ENCODE peak calls at places on chromosome 4, in eight cellular contexts. K, U, W, R, Q, L, G and Y are unnamed samples.

GRCh38 chr4:127698789-127699200 is 31.4 kb upstream of the SLC25A31 start:
- DNase-seq in W (no peak), L (no peak), Q (no peak), G (peak; percentile 92), R (no peak), U (no peak), K (no peak), Y (no peak)

GRCh38 chr4:94813221-94813620 is 55.5 kb downstream of the BMPR1B start:
- DNase-seq in U (no peak), R (no peak), G (no peak), K (no peak), L (no peak), W (no peak), Q (no peak), Y (no peak)

GRCh38 chr4:3414421-3415279 is 27.1 kb upstream of the HGFAC start:
- DNase-seq in W (no peak), U (no peak), G (no peak), Q (no peak), R (no peak), K (no peak), L (no peak), Y (no peak)

GRCh38 chr4:37745946-37746345 is 59.8 kb upstream of the RELL1 start:
- DNase-seq in Q (no peak), L (no peak), U (no peak), K (no peak), R (no peak), W (no peak), G (no peak), Y (no peak)

GRCh38 chr4:186684889-186685309 is 38.8 kb downstream of the FAT1 start:
- DNase-seq in U (no peak), L (no peak), R (no peak), K (peak; percentile 61), W (no peak), Q (no peak), G (no peak), Y (no peak)

GRCh38 chr4:173469622-173470021 is 60.4 kb downstream of the HAND2 start:
- DNase-seq in R (no peak), Q (no peak), K (no peak), L (no peak), U (no peak), G (no peak), W (no peak), Y (no peak)

GRCh38 chr4:176988226-176988625 is 195.5 kb upstream of the VEGFC start:
- DNase-seq in Q (no peak), G (peak; percentile 93), L (peak; percentile 82), U (no peak), W (no peak), K (no peak), R (no peak), Y (no peak)

GRCh38 chr4:137674066-137674465 is 141.8 kb upstream of the PCDH18 start:
- DNase-seq in K (no peak), G (no peak), W (no peak), L (no peak), R (no peak), Q (no peak), U (no peak), Y (no peak)

GRCh38 chr4:151942971-151943370 is 182.2 kb upstream of the GATB start:
- DNase-seq in Q (no peak), G (no peak), R (no peak), L (no peak), K (no peak), W (no peak), U (no peak), Y (no peak)

GRCh38 chr4:173199553-173199952 is 30.9 kb downstream of the GALNT7 start:
- DNase-seq in L (no peak), U (no peak), G (no peak), K (no peak), R (no peak), W (no peak), Q (no peak), Y (no peak)

GRCh38 chr4:23717528-23718248 is 172.2 kb downstream of the PPARGC1A start:
- DNase-seq in U (no peak), Q (no peak), L (no peak), K (peak; percentile 10), G (no peak), R (no peak), W (no peak), Y (no peak)

GRCh38 chr4:31366041-31366440 is 645.9 kb downstream of the PCDH7 start:
- DNase-seq in K (no peak), R (no peak), U (no peak), G (peak; percentile 14), L (no peak), Q (no peak), W (no peak), Y (no peak)

GRCh38 chr4:138398297-138398696 is 156.1 kb upstream of the SLC7A11 start:
- DNase-seq in Q (peak; percentile 59), R (no peak), W (no peak), K (no peak), G (no peak), U (no peak), L (no peak), Y (no peak)

GRCh38 chr4:89425023-89425422 is 117.4 kb upstream of the GPRIN3 start:
- DNase-seq in K (no peak), L (no peak), G (no peak), U (no peak), Q (no peak), W (no peak), R (no peak), Y (no peak)

GRCh38 chr4:108337923-108338322 is 169.2 kb upstream of the LEF1 start:
- DNase-seq in K (no peak), L (no peak), Q (no peak), G (no peak), R (no peak), U (no peak), W (no peak), Y (no peak)

GRCh38 chr4:186249785-186250739 is 15.9 kb upstream of the F11 start:
- DNase-seq in L (no peak), K (no peak), W (no peak), G (peak; percentile 9), R (no peak), Q (no peak), U (no peak), Y (no peak)